ENCODE peak calls at places on chromosome 1, in nine cellular contexts. O is heart left ventricle, F is Peyer's patch, H is transverse colon, E is A549, P is ovary, J is sigmoid colon, I is H1, A is thyroid gland. T is an unnamed sample. For H3K9me3, the result is how much of the 10 kb centered on the place peaks cover.

GRCh38 chr1:179938752-179939151 is 15.9 kb upstream of the CEP350 start:
- DNase-seq in O (no peak), E (no peak), H (no peak), P (no peak), J (no peak), I (no peak), A (no peak), F (no peak), T (no peak)

GRCh38 chr1:230186003-230186863 is 119.2 kb downstream of the GALNT2 start:
- DNase-seq in O (no peak), F (peak), I (peak), P (no peak), H (peak), A (peak), E (peak), J (peak), T (no peak)

GRCh38 chr1:174074757-174075156 is 52.6 kb upstream of the RC3H1 start:
- DNase-seq in E (no peak), F (no peak), H (no peak), A (no peak), O (no peak), J (no peak), P (no peak), I (no peak), T (no peak)

GRCh38 chr1:153746174-153746573 is 18.3 kb downstream of the INTS3 start:
- DNase-seq in O (no peak), J (no peak), H (no peak), I (no peak), P (no peak), A (no peak), F (no peak), E (no peak), T (no peak)

GRCh38 chr1:973459-974292 is 7.4 kb downstream of the PLEKHN1 start:
- DNase-seq in A (no peak), H (no peak), F (no peak), I (no peak), J (no peak), O (no peak), E (no peak), P (peak), T (no peak)

GRCh38 chr1:31297273-31298247 is 728 bp downstream of the ZCCHC17 start:
- DNase-seq in E (no peak), P (no peak), I (no peak), H (no peak), F (no peak), J (no peak), O (no peak), A (no peak), T (no peak)

GRCh38 chr1:112818990-112819689 is 104.0 kb upstream of the PPM1J start:
- DNase-seq in H (no peak), I (no peak), J (no peak), O (peak), F (no peak), A (no peak), E (no peak), P (no peak), T (peak)

GRCh38 chr1:32969556-32969955 is 4.9 kb upstream of the RNF19B start:
- DNase-seq in P (no peak), F (no peak), J (no peak), E (no peak), I (no peak), H (no peak), A (no peak), O (no peak), T (no peak)

GRCh38 chr1:108200627-108201106 is 524 bp upstream of the SLC25A24 start:
- DNase-seq in A (peak), P (no peak), F (peak), O (peak), H (peak), J (no peak), I (no peak), E (peak), T (no peak)

GRCh38 chr1:39727221-39727931 is 11.3 kb upstream of the PPIE start:
- DNase-seq in P (no peak), E (no peak), A (no peak), J (no peak), I (no peak), O (no peak), F (no peak), H (no peak), T (no peak)

GRCh38 chr1:178055093-178055492 is 38.8 kb upstream of the RASAL2 start:
- DNase-seq in A (peak), O (peak), H (peak), I (no peak), J (no peak), P (no peak), E (peak), F (peak), T (no peak)

GRCh38 chr1:30109853-30110252 is 613.5 kb downstream of the MATN1 start:
- DNase-seq in O (no peak), J (peak), F (no peak), H (no peak), E (no peak), P (peak), A (no peak), I (no peak), T (no peak)

GRCh38 chr1:109249654-109250401 is 489 bp downstream of the CELSR2 start:
- DNase-seq in I (no peak), A (no peak), P (peak), H (no peak), O (no peak), J (peak), F (no peak), E (no peak), T (no peak)

DNA sequence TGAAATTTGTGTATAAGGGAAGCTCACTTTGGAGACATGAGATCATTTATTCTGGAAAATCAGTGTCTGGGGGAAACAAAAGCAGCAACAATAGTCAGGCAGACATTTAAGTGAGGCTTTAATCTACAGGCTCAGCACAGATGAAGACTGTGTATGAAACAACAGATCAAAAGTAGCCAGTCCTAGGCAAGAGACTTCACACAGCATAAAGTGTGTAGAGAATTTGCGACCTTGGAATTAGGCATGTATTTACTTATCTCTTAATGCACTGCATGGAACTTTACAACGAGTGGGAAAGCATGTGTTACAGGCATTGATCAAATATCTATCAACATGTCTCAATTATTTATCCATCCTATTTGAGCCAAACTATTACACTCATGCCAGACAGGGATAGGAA is 1100.0 kb downstream of the PLA2G4A start:
- DNase-seq in P (no peak), A (no peak), J (no peak), O (no peak), I (no peak), F (no peak), E (no peak), H (no peak), T (no peak)
- TF ChIP-seq POLR2A in P (no peak), A (no peak), J (no peak), O (no peak), I (no peak), F (no peak), E (no peak), H (no peak), T (no peak)

GRCh38 chr1:231899713-231900112 is 273.1 kb downstream of the DISC1 start:
- DNase-seq in O (no peak), J (no peak), P (no peak), E (no peak), F (no peak), H (no peak), I (no peak), A (no peak), T (no peak)

GRCh38 chr1:231893400-231894102 is 267.0 kb downstream of the DISC1 start:
- DNase-seq in H (no peak), P (no peak), F (no peak), E (no peak), O (no peak), I (no peak), A (no peak), J (no peak), T (no peak)

GRCh38 chr1:231899046-231899445 is 272.5 kb downstream of the DISC1 start:
- DNase-seq in J (no peak), O (no peak), P (no peak), I (no peak), F (no peak), A (no peak), H (no peak), E (no peak), T (no peak)

DNA sequence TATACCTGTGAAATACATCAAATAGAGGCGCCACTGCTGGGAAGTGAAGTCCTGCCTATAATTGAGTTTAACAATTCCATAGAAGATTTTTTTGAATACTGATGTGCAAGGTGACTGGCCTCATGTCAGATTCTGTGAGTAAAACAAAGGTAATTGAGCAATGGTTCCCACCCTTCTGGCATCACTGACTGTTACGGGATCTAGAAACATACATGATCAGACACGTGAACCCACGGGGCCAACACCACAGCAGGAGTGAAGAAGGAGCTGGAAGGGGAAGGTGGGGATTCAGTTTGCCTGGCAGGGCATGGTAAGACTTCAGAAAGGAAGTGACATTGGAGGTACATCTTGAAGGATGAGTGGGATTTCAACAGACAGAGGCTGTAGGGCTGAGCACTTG is 270.2 kb downstream of the DISC1 start:
- DNase-seq in E (no peak), H (no peak), F (no peak), A (no peak), J (no peak), I (no peak), P (no peak), O (no peak), T (no peak)
- H3K9me3 ChIP-seq in E (under half), H (under half), F (under half), A (under half), J (under half), I (under half), P (under half), O (under half), T (under half)

GRCh38 chr1:116151739-116152576 is 40.8 kb downstream of the MAB21L3 start:
- DNase-seq in F (peak), H (peak), P (peak), O (peak), I (peak), E (peak), A (peak), J (peak), T (peak)
- TF ChIP-seq POLR2A in F (no peak), H (peak), P (no peak), O (peak), I (peak), E (peak), A (no peak), J (no peak), T (no peak)

DNA sequence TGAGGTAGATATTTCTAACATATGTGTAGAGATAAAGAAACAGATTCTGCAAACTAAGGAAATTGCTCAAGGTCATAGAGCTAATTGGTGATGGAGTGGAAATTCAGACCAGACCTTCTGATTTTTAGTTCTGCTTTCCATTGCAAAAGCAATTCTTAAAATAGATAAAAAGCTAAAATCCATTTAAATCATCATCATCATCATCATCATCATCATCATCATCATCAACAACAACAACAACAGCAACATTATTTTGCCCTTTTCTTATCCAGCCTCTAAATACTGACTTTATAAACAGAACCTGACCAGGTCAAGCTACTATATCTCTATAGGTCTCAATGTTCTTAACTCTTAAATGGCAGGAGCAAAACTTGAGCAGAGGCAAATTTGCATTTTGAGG is 14.0 kb upstream of the ROR1 start:
- DNase-seq in I (no peak), E (no peak), H (no peak), A (no peak), F (no peak), P (no peak), J (no peak), O (no peak), T (no peak)
- H3K9me3 ChIP-seq in I (under half), E (under half), H (under half), A (under half), F (under half), P (under half), J (under half), O (under half), T (under half)

GRCh38 chr1:244651956-244652698 is 799 bp upstream of the DESI2 start:
- DNase-seq in H (no peak), E (no peak), F (no peak), O (no peak), J (no peak), P (no peak), A (no peak), I (no peak), T (no peak)
- TF ChIP-seq POLR2A in H (no peak), E (peak), F (no peak), O (no peak), J (no peak), P (no peak), A (no peak), I (peak), T (no peak)

DNA sequence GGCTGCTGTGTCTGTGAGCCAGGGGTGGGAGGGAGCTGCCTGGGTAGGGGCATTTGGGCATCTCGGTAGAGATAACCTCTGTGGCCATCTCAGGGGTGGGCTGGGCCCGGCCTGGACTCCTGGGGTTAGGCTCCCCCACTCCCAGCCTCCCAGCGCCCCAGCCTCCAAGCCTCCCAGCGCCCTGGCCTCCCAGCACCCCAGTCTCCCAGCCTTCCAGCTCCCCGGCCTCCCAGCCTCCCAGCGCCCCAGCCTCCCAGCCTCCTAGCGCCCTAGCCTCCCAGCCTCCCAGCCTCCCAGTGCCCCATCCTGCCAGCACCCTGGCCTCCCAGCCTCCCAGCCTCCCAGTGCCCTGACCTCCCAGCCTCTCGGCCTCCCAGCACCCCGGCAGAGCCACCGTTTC is 85.1 kb upstream of the TTC34 start:
- DNase-seq in F (no peak), I (no peak), O (no peak), J (no peak), A (no peak), H (no peak), P (no peak), E (no peak), T (no peak)
- H3K9me3 ChIP-seq in F (under half), I (half or more), O (under half), J (under half), A (under half), H (under half), P (under half), E (under half), T (under half)

GRCh38 chr1:6392081-6392879 is 1.3 kb downstream of the ACOT7 start:
- DNase-seq in I (no peak), J (no peak), A (no peak), H (no peak), E (no peak), F (no peak), P (no peak), O (no peak), T (no peak)

GRCh38 chr1:6392880-6393399 is 627 bp downstream of the ACOT7 start:
- DNase-seq in P (no peak), I (no peak), O (no peak), A (no peak), F (no peak), E (no peak), J (no peak), H (no peak), T (no peak)

GRCh38 chr1:6396998-6397397 is 3.4 kb upstream of the ACOT7 start:
- DNase-seq in O (no peak), F (no peak), E (no peak), H (no peak), I (no peak), P (no peak), J (no peak), A (no peak), T (no peak)

GRCh38 chr1:6389971-6390370 is 3.6 kb downstream of the ACOT7 start:
- DNase-seq in P (no peak), I (no peak), E (no peak), F (no peak), O (no peak), H (no peak), J (no peak), A (peak), T (no peak)

GRCh38 chr1:6393400-6394187 is at the start of gene ACOT7:
- DNase-seq in E (peak), J (peak), I (no peak), H (peak), O (peak), F (peak), A (peak), P (peak), T (peak)
- TF ChIP-seq POLR2A in E (peak), J (no peak), I (peak), H (peak), O (peak), F (peak), A (no peak), P (peak), T (peak)

DNA sequence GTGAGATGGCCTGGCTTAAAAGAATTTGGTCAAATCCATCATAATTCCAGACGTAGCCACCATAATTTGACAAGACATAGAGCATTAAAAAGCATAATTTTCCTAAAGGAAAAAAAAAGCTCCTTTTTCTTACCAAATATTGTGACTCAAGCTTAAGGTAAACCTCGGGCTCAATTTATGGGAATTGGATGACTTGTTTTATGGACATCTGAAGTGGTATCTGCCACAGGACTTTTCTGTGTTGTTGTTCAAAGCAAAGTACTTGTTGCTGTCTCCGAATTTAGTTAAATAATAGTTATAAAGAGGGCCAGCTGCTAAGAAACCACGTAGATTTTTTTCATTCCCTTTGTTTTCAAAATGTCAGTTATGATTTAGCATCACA is 1.1 kb downstream of the MPZL1 start:
- DNase-seq in A (no peak), F (no peak), P (no peak), H (no peak), E (no peak), I (no peak), O (no peak), J (no peak), T (no peak)
- H3K9me3 ChIP-seq in A (under half), F (under half), P (under half), H (under half), E (under half), I (under half), O (under half), J (under half), T (under half)

DNA sequence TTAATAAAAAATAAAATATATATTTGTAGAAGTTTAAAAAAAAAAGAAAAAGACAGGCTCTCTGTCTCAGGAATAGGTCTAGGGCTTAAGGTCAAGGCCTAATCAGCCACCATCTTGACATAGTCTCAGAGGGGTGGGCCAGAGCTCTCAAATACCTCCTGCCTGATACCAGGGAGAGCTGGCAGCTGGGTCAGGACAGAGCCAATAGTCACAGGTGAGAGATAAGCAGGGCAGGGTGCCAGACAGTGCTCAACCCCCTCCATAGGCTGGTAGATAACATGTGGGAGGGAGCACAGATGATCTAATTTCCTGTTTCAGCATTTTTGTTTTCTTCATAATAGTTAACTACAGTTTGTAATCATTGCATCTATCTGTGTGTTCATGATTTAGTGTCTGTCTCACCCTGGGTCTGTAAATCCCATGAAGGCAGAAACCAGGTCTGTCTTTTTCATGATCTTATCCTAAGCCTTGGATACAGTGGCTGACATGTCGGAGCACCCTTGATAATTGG is 152.0 kb upstream of the GRIK3 start:
- DNase-seq in I (no peak), J (no peak), A (no peak), H (no peak), F (no peak), O (no peak), P (no peak), E (no peak), T (no peak)
- TF ChIP-seq POLR2A in I (no peak), J (no peak), A (no peak), H (no peak), F (no peak), O (no peak), P (no peak), E (no peak), T (no peak)

GRCh38 chr1:97581614-97582051 is 339.2 kb downstream of the DPYD start:
- DNase-seq in H (no peak), P (no peak), O (no peak), E (no peak), A (no peak), J (no peak), F (no peak), I (no peak), T (no peak)

GRCh38 chr1:97573560-97573959 is 347.3 kb downstream of the DPYD start:
- DNase-seq in A (no peak), J (no peak), H (no peak), O (no peak), I (no peak), E (no peak), F (no peak), P (no peak), T (no peak)

GRCh38 chr1:97571760-97572159 is 349.1 kb downstream of the DPYD start:
- DNase-seq in P (no peak), J (no peak), F (no peak), H (no peak), I (no peak), A (no peak), E (no peak), O (no peak), T (no peak)

DNA sequence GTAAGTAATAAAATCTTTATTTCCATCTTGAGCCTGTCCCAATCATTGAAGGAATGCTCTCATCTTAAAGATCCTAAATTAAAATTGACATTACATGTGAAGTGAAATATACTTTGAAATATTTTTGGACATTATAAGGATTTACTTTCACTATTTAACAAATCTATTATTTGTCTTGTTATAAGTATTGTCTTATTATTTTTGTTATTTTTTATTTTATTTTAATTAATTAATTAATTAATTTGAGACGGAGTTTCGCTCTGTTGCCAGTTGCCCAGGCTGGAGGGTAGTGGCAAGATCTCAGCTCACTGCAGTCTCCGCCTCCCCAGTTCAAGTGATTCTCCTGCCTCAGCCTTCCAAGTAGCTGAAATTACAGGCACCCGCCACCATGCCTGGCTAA is 343.2 kb downstream of the DPYD start:
- DNase-seq in J (no peak), E (no peak), O (no peak), F (no peak), A (no peak), H (no peak), I (no peak), P (no peak), T (no peak)
- H3K9me3 ChIP-seq in J (under half), E (under half), O (under half), F (under half), A (under half), H (under half), I (under half), P (under half), T (under half)